ENCODE peak calls at places on chromosomes 12 and 14, in six cellular contexts. G is lung, F is left lung, L is cardiac muscle cell, S is colonic mucosa, A is astrocyte. R is an unnamed sample.

GRCh38 chr12:91373086-91373485 is 190.5 kb upstream of the DCN start:
- DNase-seq in G (no peak), F (no peak), L (no peak), S (no peak), A (no peak), R (no peak)

GRCh38 chr14:43005807-43006206 is 1399.1 kb downstream of the LRFN5 start:
- DNase-seq in G (no peak), F (no peak), L (no peak), S (no peak), A (no peak), R (no peak)

GRCh38 chr14:55746533-55746932 is 166.5 kb downstream of the KTN1 start:
- DNase-seq in G (no peak), F (no peak), L (no peak), S (no peak), A (peak), R (no peak)

GRCh38 chr12:6734506-6735082 is 10.7 kb downstream of the COPS7A start:
- DNase-seq in G (no peak), F (no peak), L (no peak), S (no peak), A (no peak), R (no peak)

GRCh38 chr14:90574640-90575131 is 177.9 kb downstream of the CALM1 start:
- DNase-seq in G (no peak), F (peak), L (peak), S (no peak), A (no peak), R (no peak)

GRCh38 chr12:59023861-59024424 is 103.6 kb upstream of the LRIG3 start:
- DNase-seq in G (no peak), F (no peak), L (no peak), S (no peak), A (peak), R (no peak)

GRCh38 chr12:131135311-131135785 is 181.6 kb downstream of the ADGRD1 start:
- DNase-seq in G (no peak), F (no peak), L (no peak), S (no peak), A (no peak), R (no peak)

GRCh38 chr14:106460916-106461315 is 934.5 kb downstream of the TMEM121 start:
- DNase-seq in G (no peak), F (peak), L (no peak), S (no peak), A (no peak), R (no peak)

GRCh38 chr12:122980192-122981035 is at the start of gene ARL6IP4:
- DNase-seq in G (peak), F (peak), L (peak), S (peak), A (peak), R (peak)

GRCh38 chr14:67240168-67240932 is 885 bp upstream of the PALS1 start:
- DNase-seq in G (peak), F (peak), L (peak), S (peak), A (no peak), R (peak)

GRCh38 chr14:50649691-50650090 is 18.4 kb downstream of the SAV1 start:
- DNase-seq in G (no peak), F (no peak), L (no peak), S (no peak), A (no peak), R (no peak)

GRCh38 chr14:93702946-93703345 is 85.3 kb downstream of the PRIMA1 start:
- DNase-seq in G (no peak), F (no peak), L (no peak), S (no peak), A (no peak), R (no peak)

DNA sequence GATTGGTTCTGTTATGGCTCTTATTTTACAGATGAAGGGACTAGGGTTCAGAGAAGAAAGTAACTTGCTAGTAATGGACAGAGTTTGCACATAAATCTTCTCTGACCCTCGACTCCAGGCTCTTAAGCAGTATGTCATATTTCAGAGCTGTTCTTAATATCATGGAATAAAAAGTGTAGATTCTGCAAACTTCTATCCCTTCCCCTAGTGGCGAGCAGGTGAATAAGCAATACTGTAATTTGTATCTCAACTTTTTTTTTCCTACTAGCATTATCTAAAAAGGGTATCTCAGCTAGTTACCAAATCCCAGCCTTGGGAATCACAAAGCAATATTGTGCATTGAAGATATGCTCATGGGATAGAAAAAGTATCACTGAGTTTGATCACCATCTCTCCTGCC is 83.2 kb downstream of the ANO4 start:
- DNase-seq in G (no peak), F (no peak), L (no peak), S (no peak), A (no peak), R (no peak)
- TF ChIP-seq CTCF in G (no peak), F (no peak), L (peak), S (no peak), A (peak), R (no peak)

GRCh38 chr14:92651106-92651792 is 97.2 kb downstream of the LGMN start:
- DNase-seq in G (peak), F (peak), L (no peak), S (peak), A (no peak), R (no peak)
- H3K4me3 ChIP-seq in G (no peak), F (no peak), L (no peak), S (peak), A (no peak), R (peak)

DNA sequence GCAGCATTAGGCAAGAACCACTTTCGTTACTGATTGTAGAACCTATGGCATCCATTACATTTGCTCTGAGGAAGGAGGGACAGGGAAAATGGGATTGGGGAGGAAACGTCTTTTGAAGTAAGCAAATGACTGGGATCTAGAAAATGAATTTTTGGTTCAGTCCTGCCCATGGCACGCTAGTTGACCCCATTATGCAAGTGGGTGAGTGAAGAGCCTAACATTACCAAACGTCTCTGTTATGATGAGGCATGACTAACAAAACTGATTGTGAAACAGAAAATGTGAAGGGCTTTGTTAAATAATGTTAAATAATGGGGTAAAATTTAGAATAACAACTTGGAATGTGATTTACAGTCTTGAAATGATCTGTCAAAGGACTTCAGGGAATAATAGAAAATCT is 38.9 kb downstream of the CPSF2 start:
- DNase-seq in G (no peak), F (no peak), L (no peak), S (no peak), A (peak), R (no peak)
- H3K27ac ChIP-seq in G (no peak), F (no peak), L (no peak), S (no peak), A (no peak), R (no peak)

DNA sequence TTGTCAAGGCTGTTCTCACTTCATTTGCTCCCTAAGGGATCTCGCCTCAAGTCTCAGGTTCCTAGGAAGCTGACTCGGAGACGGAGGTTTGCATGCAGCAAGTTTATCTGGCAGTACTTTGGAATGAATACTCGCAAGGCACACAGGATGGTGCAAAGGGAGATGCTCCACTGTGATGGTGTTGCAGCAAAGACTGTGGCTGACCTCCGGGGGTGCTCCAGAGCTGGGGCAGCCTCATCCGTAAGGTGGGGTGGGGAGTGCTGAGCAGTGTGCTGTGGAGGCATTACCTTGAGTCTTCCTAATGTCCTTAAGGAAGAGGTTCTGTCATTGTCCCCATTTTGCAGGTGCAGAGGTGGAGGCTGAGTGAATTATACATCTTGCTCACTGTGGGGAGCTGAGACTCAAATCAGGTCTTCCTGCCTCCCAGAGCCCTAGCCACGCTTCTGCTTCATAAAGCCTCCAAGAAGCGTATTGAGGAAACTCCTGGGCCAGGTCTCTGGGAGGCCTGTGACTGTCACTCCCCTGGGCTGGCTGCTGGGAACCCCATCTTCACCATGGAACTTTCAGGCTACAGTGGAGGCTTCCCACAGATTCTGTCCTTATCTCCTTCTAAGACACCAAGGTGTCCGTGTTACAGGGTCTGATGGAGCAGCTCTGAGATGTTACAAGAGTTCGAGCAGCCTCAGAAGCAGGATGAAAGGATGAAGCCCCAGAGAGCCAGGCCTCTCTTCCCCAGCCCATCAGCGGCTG is 39.5 kb downstream of the GALNT16 start:
- DNase-seq in G (no peak), F (no peak), L (no peak), S (no peak), A (no peak), R (no peak)
- TF ChIP-seq CTCF in G (no peak), F (no peak), L (peak), S (no peak), A (no peak), R (no peak)

GRCh38 chr12:121241203-121241970 is 31.5 kb downstream of the P2RX4 start:
- DNase-seq in G (no peak), F (peak), L (no peak), S (no peak), A (no peak), R (no peak)

GRCh38 chr12:121238604-121239334 is 28.8 kb downstream of the P2RX4 start:
- DNase-seq in G (no peak), F (peak), L (no peak), S (no peak), A (no peak), R (no peak)

GRCh38 chr12:121239704-121240420 is 29.9 kb downstream of the P2RX4 start:
- DNase-seq in G (no peak), F (peak), L (no peak), S (no peak), A (no peak), R (no peak)

GRCh38 chr12:121239335-121239678 is 29.4 kb downstream of the P2RX4 start:
- DNase-seq in G (no peak), F (no peak), L (no peak), S (no peak), A (no peak), R (no peak)

GRCh38 chr12:121240484-121241202 is 30.7 kb downstream of the P2RX4 start:
- DNase-seq in G (peak), F (peak), L (no peak), S (peak), A (no peak), R (peak)
- H3K4me3 ChIP-seq in G (no peak), F (no peak), L (no peak), S (no peak), A (no peak), R (peak)

GRCh38 chr12:121224591-121224990 is 14.7 kb downstream of the P2RX4 start:
- DNase-seq in G (no peak), F (peak), L (no peak), S (no peak), A (no peak), R (peak)

GRCh38 chr12:121228919-121229650 is 19.2 kb downstream of the P2RX4 start:
- DNase-seq in G (no peak), F (peak), L (no peak), S (no peak), A (no peak), R (no peak)

GRCh38 chr12:121223947-121224285 is 14.0 kb downstream of the P2RX4 start:
- DNase-seq in G (no peak), F (no peak), L (no peak), S (no peak), A (no peak), R (no peak)

GRCh38 chr12:121227294-121227693 is 17.4 kb downstream of the P2RX4 start:
- DNase-seq in G (peak), F (peak), L (no peak), S (peak), A (no peak), R (peak)

GRCh38 chr12:121226399-121226798 is 16.5 kb downstream of the P2RX4 start:
- DNase-seq in G (no peak), F (no peak), L (no peak), S (no peak), A (no peak), R (no peak)
- H3K27ac ChIP-seq in G (no peak), F (peak), L (no peak), S (no peak), A (no peak), R (peak)

R was measured in Peyer's patch.